ENCODE peak calls at places on chromosome 1, in five cellular contexts. Z is NCI-H1417; M is lower lobe of right lung; Y is left colon; A is CD8-positive, alpha-beta memory T cell. F is an unnamed sample.

GRCh38 chr1:9193226-9193625 is 41.3 kb upstream of the H6PD start:
- DNase-seq in Z (no peak), M (no peak), Y (no peak), A (no peak), F (no peak)

GRCh38 chr1:91791691-91792392 is 94.1 kb downstream of the TGFBR3 start:
- DNase-seq in Z (peak), M (no peak), Y (no peak), A (no peak), F (no peak)

GRCh38 chr1:64898107-64898861 is 68.1 kb downstream of the JAK1 start:
- DNase-seq in Z (peak), M (peak), Y (peak), A (no peak), F (no peak)

GRCh38 chr1:94215955-94216354 is 21.4 kb downstream of the ARHGAP29 start:
- DNase-seq in Z (no peak), M (no peak), Y (no peak), A (no peak), F (no peak)

GRCh38 chr1:39954261-39954869 is 580 bp upstream of the MFSD2A start:
- DNase-seq in Z (peak), M (no peak), Y (peak), A (no peak), F (no peak)

GRCh38 chr1:1972976-1973715 is 30.4 kb downstream of the CFAP74 start:
- DNase-seq in Z (no peak), M (no peak), Y (no peak), A (no peak), F (no peak)

GRCh38 chr1:6962956-6963915 is 178.0 kb downstream of the CAMTA1 start:
- DNase-seq in Z (peak), M (peak), Y (peak), A (no peak), F (peak)

GRCh38 chr1:155648207-155649147 is 38.5 kb downstream of the MSTO1 start:
- DNase-seq in Z (peak), M (no peak), Y (no peak), A (no peak), F (no peak)

GRCh38 chr1:156922986-156923564 is 2.6 kb downstream of the LRRC71 start:
- DNase-seq in Z (peak), M (no peak), Y (no peak), A (no peak), F (no peak)

GRCh38 chr1:50873458-50874187 is 86.4 kb downstream of the FAF1 start:
- DNase-seq in Z (peak), M (peak), Y (peak), A (peak), F (peak)

GRCh38 chr1:220817907-220818306 is 31.2 kb downstream of the MTARC1 start:
- DNase-seq in Z (no peak), M (no peak), Y (no peak), A (no peak), F (no peak)

GRCh38 chr1:193489191-193489590 is 302.8 kb upstream of the B3GALT2 start:
- DNase-seq in Z (no peak), M (no peak), Y (no peak), A (no peak), F (no peak)

GRCh38 chr1:236568285-236568894 is 35.9 kb downstream of the HEATR1 start:
- DNase-seq in Z (no peak), M (no peak), Y (no peak), A (no peak), F (no peak)

GRCh38 chr1:88618331-88618730 is 65.7 kb upstream of the PKN2 start:
- DNase-seq in Z (no peak), M (no peak), Y (no peak), A (no peak), F (no peak)

GRCh38 chr1:86069757-86070145 is 86.8 kb downstream of the COL24A1 start:
- DNase-seq in Z (no peak), M (no peak), Y (no peak), A (no peak), F (no peak)

GRCh38 chr1:88979749-88980116 is 12.7 kb downstream of the KYAT3 start:
- DNase-seq in Z (no peak), M (no peak), Y (no peak), A (no peak), F (no peak)

GRCh38 chr1:19884312-19884711 is 2.1 kb downstream of the OTUD3 start:
- DNase-seq in Z (no peak), M (no peak), Y (no peak), A (no peak), F (no peak)

GRCh38 chr1:24765308-24765988 is 20.2 kb downstream of the CLIC4 start:
- DNase-seq in Z (no peak), M (no peak), Y (no peak), A (no peak), F (no peak)

GRCh38 chr1:58346076-58346435 is 200.5 kb downstream of the OMA1 start:
- DNase-seq in Z (no peak), M (no peak), Y (no peak), A (no peak), F (no peak)

GRCh38 chr1:183097438-183098051 is 74.3 kb downstream of the LAMC1 start:
- DNase-seq in Z (no peak), M (no peak), Y (no peak), A (no peak), F (no peak)

GRCh38 chr1:209367031-209367813 is 216.3 kb upstream of the CAMK1G start:
- DNase-seq in Z (no peak), M (no peak), Y (no peak), A (no peak), F (no peak)

F was measured in stimulated activated effector memory CD8-positive, alpha-beta T cell treated with anti-CD3 and anti-CD28 coated beads, Interleukin-12 subunit alpha, Interleukin-12 subunit beta, amount 100 ng/mL, for 72 hours.